ENCODE peak calls at places on chromosomes 16 and 17, in four cellular contexts. One of them, this sample, is unnamed.

GRCh38 chr16:57798953-57799618 is 3.2 kb downstream of the KIFC3 start:
- DNase-seq in activated effector memory CD4-positive, alpha-beta T cell treated with anti-CD3 and anti-CD28 coated beads, Interleukin-2, amount 50 U/mL, for 16 hours: no peak
- DNase-seq in NCI-H460: no peak
- DNase-seq in stimulated activated CD4-positive, alpha-beta T cell treated with anti-CD3 and anti-CD28 coated beads, Interleukin-4, amount 100 ng/mL, for 1 hour: no peak
- DNase-seq in this sample: no peak

GRCh38 chr17:39800540-39800939 is 62.8 kb downstream of the GRB7 start:
- DNase-seq in activated effector memory CD4-positive, alpha-beta T cell treated with anti-CD3 and anti-CD28 coated beads, Interleukin-2, amount 50 U/mL, for 16 hours: peak
- DNase-seq in NCI-H460: no peak
- DNase-seq in stimulated activated CD4-positive, alpha-beta T cell treated with anti-CD3 and anti-CD28 coated beads, Interleukin-4, amount 100 ng/mL, for 1 hour: peak
- DNase-seq in this sample: peak

GRCh38 chr17:2894782-2895181 is 98.5 kb downstream of the RAP1GAP2 start:
- DNase-seq in activated effector memory CD4-positive, alpha-beta T cell treated with anti-CD3 and anti-CD28 coated beads, Interleukin-2, amount 50 U/mL, for 16 hours: no peak
- DNase-seq in NCI-H460: no peak
- DNase-seq in stimulated activated CD4-positive, alpha-beta T cell treated with anti-CD3 and anti-CD28 coated beads, Interleukin-4, amount 100 ng/mL, for 1 hour: no peak
- DNase-seq in this sample: no peak

GRCh38 chr16:58028541-58029070 is 3.1 kb downstream of the MMP15 start:
- DNase-seq in activated effector memory CD4-positive, alpha-beta T cell treated with anti-CD3 and anti-CD28 coated beads, Interleukin-2, amount 50 U/mL, for 16 hours: no peak
- DNase-seq in NCI-H460: no peak
- DNase-seq in stimulated activated CD4-positive, alpha-beta T cell treated with anti-CD3 and anti-CD28 coated beads, Interleukin-4, amount 100 ng/mL, for 1 hour: no peak
- DNase-seq in this sample: no peak

GRCh38 chr16:31301708-31302400 is 42.1 kb downstream of the ITGAM start:
- DNase-seq in activated effector memory CD4-positive, alpha-beta T cell treated with anti-CD3 and anti-CD28 coated beads, Interleukin-2, amount 50 U/mL, for 16 hours: no peak
- DNase-seq in NCI-H460: peak
- DNase-seq in stimulated activated CD4-positive, alpha-beta T cell treated with anti-CD3 and anti-CD28 coated beads, Interleukin-4, amount 100 ng/mL, for 1 hour: no peak
- DNase-seq in this sample: peak

GRCh38 chr17:64061157-64061898 is 40.9 kb upstream of the ICAM2 start:
- DNase-seq in activated effector memory CD4-positive, alpha-beta T cell treated with anti-CD3 and anti-CD28 coated beads, Interleukin-2, amount 50 U/mL, for 16 hours: no peak
- DNase-seq in NCI-H460: no peak
- DNase-seq in stimulated activated CD4-positive, alpha-beta T cell treated with anti-CD3 and anti-CD28 coated beads, Interleukin-4, amount 100 ng/mL, for 1 hour: no peak
- DNase-seq in this sample: no peak

GRCh38 chr16:54000361-54000760 is 286.2 kb downstream of the IRX3 start:
- DNase-seq in activated effector memory CD4-positive, alpha-beta T cell treated with anti-CD3 and anti-CD28 coated beads, Interleukin-2, amount 50 U/mL, for 16 hours: no peak
- DNase-seq in NCI-H460: no peak
- DNase-seq in stimulated activated CD4-positive, alpha-beta T cell treated with anti-CD3 and anti-CD28 coated beads, Interleukin-4, amount 100 ng/mL, for 1 hour: no peak
- DNase-seq in this sample: no peak

GRCh38 chr17:67035131-67036083 is 8.9 kb upstream of the CACNG1 start:
- DNase-seq in activated effector memory CD4-positive, alpha-beta T cell treated with anti-CD3 and anti-CD28 coated beads, Interleukin-2, amount 50 U/mL, for 16 hours: no peak
- DNase-seq in NCI-H460: no peak
- DNase-seq in stimulated activated CD4-positive, alpha-beta T cell treated with anti-CD3 and anti-CD28 coated beads, Interleukin-4, amount 100 ng/mL, for 1 hour: no peak
- DNase-seq in this sample: no peak

GRCh38 chr16:89119661-89120141 is 26.0 kb downstream of the ACSF3 start:
- DNase-seq in activated effector memory CD4-positive, alpha-beta T cell treated with anti-CD3 and anti-CD28 coated beads, Interleukin-2, amount 50 U/mL, for 16 hours: no peak
- DNase-seq in NCI-H460: no peak
- DNase-seq in stimulated activated CD4-positive, alpha-beta T cell treated with anti-CD3 and anti-CD28 coated beads, Interleukin-4, amount 100 ng/mL, for 1 hour: no peak
- DNase-seq in this sample: no peak

GRCh38 chr16:75044800-75045361 is 46.1 kb downstream of the ZNRF1 start:
- DNase-seq in activated effector memory CD4-positive, alpha-beta T cell treated with anti-CD3 and anti-CD28 coated beads, Interleukin-2, amount 50 U/mL, for 16 hours: no peak
- DNase-seq in NCI-H460: no peak
- DNase-seq in stimulated activated CD4-positive, alpha-beta T cell treated with anti-CD3 and anti-CD28 coated beads, Interleukin-4, amount 100 ng/mL, for 1 hour: no peak
- DNase-seq in this sample: no peak

GRCh38 chr17:80605326-80606066 is 60.9 kb downstream of the RPTOR start:
- DNase-seq in activated effector memory CD4-positive, alpha-beta T cell treated with anti-CD3 and anti-CD28 coated beads, Interleukin-2, amount 50 U/mL, for 16 hours: peak
- DNase-seq in NCI-H460: no peak
- DNase-seq in stimulated activated CD4-positive, alpha-beta T cell treated with anti-CD3 and anti-CD28 coated beads, Interleukin-4, amount 100 ng/mL, for 1 hour: peak
- DNase-seq in this sample: no peak

GRCh38 chr16:84268661-84269060 is 26.0 kb upstream of the WFDC1 start:
- DNase-seq in activated effector memory CD4-positive, alpha-beta T cell treated with anti-CD3 and anti-CD28 coated beads, Interleukin-2, amount 50 U/mL, for 16 hours: no peak
- DNase-seq in NCI-H460: no peak
- DNase-seq in stimulated activated CD4-positive, alpha-beta T cell treated with anti-CD3 and anti-CD28 coated beads, Interleukin-4, amount 100 ng/mL, for 1 hour: no peak
- DNase-seq in this sample: no peak

GRCh38 chr17:80938556-80938955 is 53.1 kb upstream of the CHMP6 start:
- DNase-seq in activated effector memory CD4-positive, alpha-beta T cell treated with anti-CD3 and anti-CD28 coated beads, Interleukin-2, amount 50 U/mL, for 16 hours: no peak
- DNase-seq in NCI-H460: no peak
- DNase-seq in stimulated activated CD4-positive, alpha-beta T cell treated with anti-CD3 and anti-CD28 coated beads, Interleukin-4, amount 100 ng/mL, for 1 hour: no peak
- DNase-seq in this sample: no peak

GRCh38 chr17:15914400-15915165 is 30.3 kb upstream of the ADORA2B start:
- DNase-seq in activated effector memory CD4-positive, alpha-beta T cell treated with anti-CD3 and anti-CD28 coated beads, Interleukin-2, amount 50 U/mL, for 16 hours: no peak
- DNase-seq in NCI-H460: no peak
- DNase-seq in stimulated activated CD4-positive, alpha-beta T cell treated with anti-CD3 and anti-CD28 coated beads, Interleukin-4, amount 100 ng/mL, for 1 hour: no peak
- DNase-seq in this sample: no peak

GRCh38 chr17:7703584-7704574 is 1.1 kb upstream of the EFNB3 start:
- DNase-seq in activated effector memory CD4-positive, alpha-beta T cell treated with anti-CD3 and anti-CD28 coated beads, Interleukin-2, amount 50 U/mL, for 16 hours: no peak
- DNase-seq in NCI-H460: no peak
- DNase-seq in stimulated activated CD4-positive, alpha-beta T cell treated with anti-CD3 and anti-CD28 coated beads, Interleukin-4, amount 100 ng/mL, for 1 hour: no peak
- DNase-seq in this sample: peak

GRCh38 chr17:17783825-17784598 is 52.8 kb downstream of the SREBF1 start:
- DNase-seq in activated effector memory CD4-positive, alpha-beta T cell treated with anti-CD3 and anti-CD28 coated beads, Interleukin-2, amount 50 U/mL, for 16 hours: no peak
- DNase-seq in NCI-H460: no peak
- DNase-seq in stimulated activated CD4-positive, alpha-beta T cell treated with anti-CD3 and anti-CD28 coated beads, Interleukin-4, amount 100 ng/mL, for 1 hour: peak
- DNase-seq in this sample: no peak

GRCh38 chr17:3647769-3648540 is 11.4 kb downstream of the CTNS start:
- DNase-seq in activated effector memory CD4-positive, alpha-beta T cell treated with anti-CD3 and anti-CD28 coated beads, Interleukin-2, amount 50 U/mL, for 16 hours: peak
- DNase-seq in NCI-H460: peak
- DNase-seq in stimulated activated CD4-positive, alpha-beta T cell treated with anti-CD3 and anti-CD28 coated beads, Interleukin-4, amount 100 ng/mL, for 1 hour: peak
- DNase-seq in this sample: peak

GRCh38 chr16:19843371-19843770 is 41.3 kb downstream of the GPRC5B start:
- DNase-seq in activated effector memory CD4-positive, alpha-beta T cell treated with anti-CD3 and anti-CD28 coated beads, Interleukin-2, amount 50 U/mL, for 16 hours: no peak
- DNase-seq in NCI-H460: no peak
- DNase-seq in stimulated activated CD4-positive, alpha-beta T cell treated with anti-CD3 and anti-CD28 coated beads, Interleukin-4, amount 100 ng/mL, for 1 hour: no peak
- DNase-seq in this sample: peak

GRCh38 chr17:74566132-74566753 is 1.1 kb downstream of the CD300H start:
- DNase-seq in activated effector memory CD4-positive, alpha-beta T cell treated with anti-CD3 and anti-CD28 coated beads, Interleukin-2, amount 50 U/mL, for 16 hours: no peak
- DNase-seq in NCI-H460: peak
- DNase-seq in stimulated activated CD4-positive, alpha-beta T cell treated with anti-CD3 and anti-CD28 coated beads, Interleukin-4, amount 100 ng/mL, for 1 hour: peak
- DNase-seq in this sample: peak

GRCh38 chr17:17719199-17719940 is 38.1 kb downstream of the RAI1 start:
- DNase-seq in activated effector memory CD4-positive, alpha-beta T cell treated with anti-CD3 and anti-CD28 coated beads, Interleukin-2, amount 50 U/mL, for 16 hours: no peak
- DNase-seq in NCI-H460: no peak
- DNase-seq in stimulated activated CD4-positive, alpha-beta T cell treated with anti-CD3 and anti-CD28 coated beads, Interleukin-4, amount 100 ng/mL, for 1 hour: no peak
- DNase-seq in this sample: no peak

GRCh38 chr16:2824626-2825025 is 5.5 kb upstream of the ZG16B start:
- DNase-seq in activated effector memory CD4-positive, alpha-beta T cell treated with anti-CD3 and anti-CD28 coated beads, Interleukin-2, amount 50 U/mL, for 16 hours: peak
- DNase-seq in NCI-H460: no peak
- DNase-seq in stimulated activated CD4-positive, alpha-beta T cell treated with anti-CD3 and anti-CD28 coated beads, Interleukin-4, amount 100 ng/mL, for 1 hour: no peak
- DNase-seq in this sample: no peak

GRCh38 chr17:78763561-78763960 is 18.5 kb downstream of the CYTH1 start:
- DNase-seq in activated effector memory CD4-positive, alpha-beta T cell treated with anti-CD3 and anti-CD28 coated beads, Interleukin-2, amount 50 U/mL, for 16 hours: peak
- DNase-seq in NCI-H460: no peak
- DNase-seq in stimulated activated CD4-positive, alpha-beta T cell treated with anti-CD3 and anti-CD28 coated beads, Interleukin-4, amount 100 ng/mL, for 1 hour: no peak
- DNase-seq in this sample: no peak

GRCh38 chr17:55273579-55274370 is 9.0 kb downstream of the HLF start:
- DNase-seq in activated effector memory CD4-positive, alpha-beta T cell treated with anti-CD3 and anti-CD28 coated beads, Interleukin-2, amount 50 U/mL, for 16 hours: no peak
- DNase-seq in NCI-H460: no peak
- DNase-seq in stimulated activated CD4-positive, alpha-beta T cell treated with anti-CD3 and anti-CD28 coated beads, Interleukin-4, amount 100 ng/mL, for 1 hour: no peak
- DNase-seq in this sample: peak

GRCh38 chr17:47193931-47194481 is 4.9 kb upstream of the CDC27 start:
- DNase-seq in activated effector memory CD4-positive, alpha-beta T cell treated with anti-CD3 and anti-CD28 coated beads, Interleukin-2, amount 50 U/mL, for 16 hours: no peak
- DNase-seq in NCI-H460: no peak
- DNase-seq in stimulated activated CD4-positive, alpha-beta T cell treated with anti-CD3 and anti-CD28 coated beads, Interleukin-4, amount 100 ng/mL, for 1 hour: no peak
- DNase-seq in this sample: no peak

GRCh38 chr16:53745126-53745525 is 41.2 kb downstream of the FTO start:
- DNase-seq in activated effector memory CD4-positive, alpha-beta T cell treated with anti-CD3 and anti-CD28 coated beads, Interleukin-2, amount 50 U/mL, for 16 hours: no peak
- DNase-seq in NCI-H460: no peak
- DNase-seq in stimulated activated CD4-positive, alpha-beta T cell treated with anti-CD3 and anti-CD28 coated beads, Interleukin-4, amount 100 ng/mL, for 1 hour: no peak
- DNase-seq in this sample: no peak

GRCh38 chr17:80030730-80031410 is 4.8 kb downstream of the TBC1D16 start:
- DNase-seq in activated effector memory CD4-positive, alpha-beta T cell treated with anti-CD3 and anti-CD28 coated beads, Interleukin-2, amount 50 U/mL, for 16 hours: no peak
- DNase-seq in NCI-H460: no peak
- DNase-seq in stimulated activated CD4-positive, alpha-beta T cell treated with anti-CD3 and anti-CD28 coated beads, Interleukin-4, amount 100 ng/mL, for 1 hour: no peak
- DNase-seq in this sample: no peak

GRCh38 chr16:54921229-54921824 is 9.3 kb upstream of the IRX5 start:
- DNase-seq in activated effector memory CD4-positive, alpha-beta T cell treated with anti-CD3 and anti-CD28 coated beads, Interleukin-2, amount 50 U/mL, for 16 hours: no peak
- DNase-seq in NCI-H460: no peak
- DNase-seq in stimulated activated CD4-positive, alpha-beta T cell treated with anti-CD3 and anti-CD28 coated beads, Interleukin-4, amount 100 ng/mL, for 1 hour: no peak
- DNase-seq in this sample: no peak

GRCh38 chr17:29620271-29620670 is 2.4 kb downstream of the CORO6 start:
- DNase-seq in activated effector memory CD4-positive, alpha-beta T cell treated with anti-CD3 and anti-CD28 coated beads, Interleukin-2, amount 50 U/mL, for 16 hours: no peak
- DNase-seq in NCI-H460: no peak
- DNase-seq in stimulated activated CD4-positive, alpha-beta T cell treated with anti-CD3 and anti-CD28 coated beads, Interleukin-4, amount 100 ng/mL, for 1 hour: no peak
- DNase-seq in this sample: no peak

GRCh38 chr16:58417035-58417434 is 24.8 kb downstream of the GINS3 start:
- DNase-seq in activated effector memory CD4-positive, alpha-beta T cell treated with anti-CD3 and anti-CD28 coated beads, Interleukin-2, amount 50 U/mL, for 16 hours: no peak
- DNase-seq in NCI-H460: no peak
- DNase-seq in stimulated activated CD4-positive, alpha-beta T cell treated with anti-CD3 and anti-CD28 coated beads, Interleukin-4, amount 100 ng/mL, for 1 hour: no peak
- DNase-seq in this sample: no peak

GRCh38 chr17:43936434-43936833 is 5.8 kb downstream of the PPY start:
- DNase-seq in activated effector memory CD4-positive, alpha-beta T cell treated with anti-CD3 and anti-CD28 coated beads, Interleukin-2, amount 50 U/mL, for 16 hours: no peak
- DNase-seq in NCI-H460: no peak
- DNase-seq in stimulated activated CD4-positive, alpha-beta T cell treated with anti-CD3 and anti-CD28 coated beads, Interleukin-4, amount 100 ng/mL, for 1 hour: no peak
- DNase-seq in this sample: no peak

GRCh38 chr17:3960764-3961163 is 3.5 kb downstream of the ATP2A3 start:
- DNase-seq in activated effector memory CD4-positive, alpha-beta T cell treated with anti-CD3 and anti-CD28 coated beads, Interleukin-2, amount 50 U/mL, for 16 hours: no peak
- DNase-seq in NCI-H460: peak
- DNase-seq in stimulated activated CD4-positive, alpha-beta T cell treated with anti-CD3 and anti-CD28 coated beads, Interleukin-4, amount 100 ng/mL, for 1 hour: no peak
- DNase-seq in this sample: peak

GRCh38 chr16:74767749-74768148 is 6.9 kb downstream of the FA2H start:
- DNase-seq in activated effector memory CD4-positive, alpha-beta T cell treated with anti-CD3 and anti-CD28 coated beads, Interleukin-2, amount 50 U/mL, for 16 hours: no peak
- DNase-seq in NCI-H460: no peak
- DNase-seq in stimulated activated CD4-positive, alpha-beta T cell treated with anti-CD3 and anti-CD28 coated beads, Interleukin-4, amount 100 ng/mL, for 1 hour: no peak
- DNase-seq in this sample: no peak

GRCh38 chr17:40347319-40348135 is 17.0 kb downstream of the GJD3 start:
- DNase-seq in activated effector memory CD4-positive, alpha-beta T cell treated with anti-CD3 and anti-CD28 coated beads, Interleukin-2, amount 50 U/mL, for 16 hours: no peak
- DNase-seq in NCI-H460: no peak
- DNase-seq in stimulated activated CD4-positive, alpha-beta T cell treated with anti-CD3 and anti-CD28 coated beads, Interleukin-4, amount 100 ng/mL, for 1 hour: no peak
- DNase-seq in this sample: no peak

GRCh38 chr16:4460936-4461249 is 13.5 kb downstream of the NMRAL1 start:
- DNase-seq in activated effector memory CD4-positive, alpha-beta T cell treated with anti-CD3 and anti-CD28 coated beads, Interleukin-2, amount 50 U/mL, for 16 hours: no peak
- DNase-seq in NCI-H460: no peak
- DNase-seq in stimulated activated CD4-positive, alpha-beta T cell treated with anti-CD3 and anti-CD28 coated beads, Interleukin-4, amount 100 ng/mL, for 1 hour: no peak
- DNase-seq in this sample: no peak

GRCh38 chr17:8125196-8125946 is 1.5 kb upstream of the HES7 start:
- DNase-seq in activated effector memory CD4-positive, alpha-beta T cell treated with anti-CD3 and anti-CD28 coated beads, Interleukin-2, amount 50 U/mL, for 16 hours: peak
- DNase-seq in NCI-H460: peak
- DNase-seq in stimulated activated CD4-positive, alpha-beta T cell treated with anti-CD3 and anti-CD28 coated beads, Interleukin-4, amount 100 ng/mL, for 1 hour: peak
- DNase-seq in this sample: peak